ENCODE peak calls at places on chromosomes 16 and 17, in nine cellular contexts. N, C, J, A, T, O, B, Y and F are unnamed samples.

GRCh38 chr16:65469116-65469515 is 347.3 kb upstream of the CDH11 start:
- DNase-seq in N (no peak), C (no peak), J (no peak), A (no peak), T (no peak), O (no peak), B (no peak), Y (no peak), F (no peak)

GRCh38 chr17:35254107-35254802 is 11.4 kb downstream of the SLFN5 start:
- DNase-seq in N (peak), C (no peak), J (no peak), A (no peak), T (peak), O (peak), B (peak), Y (no peak), F (no peak)

GRCh38 chr17:36703860-36704266 is 102.5 kb downstream of the MRM1 start:
- DNase-seq in N (no peak), C (peak), J (peak), A (peak), T (no peak), O (no peak), B (no peak), Y (no peak), F (no peak)

GRCh38 chr16:81588326-81589081 is 143.9 kb downstream of the CMIP start:
- DNase-seq in N (no peak), C (no peak), J (no peak), A (no peak), T (no peak), O (no peak), B (no peak), Y (no peak), F (no peak)

GRCh38 chr16:3235856-3236669 is 1.1 kb upstream of the ZNF200 start:
- DNase-seq in N (no peak), C (no peak), J (peak), A (no peak), T (no peak), O (no peak), B (no peak), Y (peak), F (no peak)

GRCh38 chr17:348692-349425 is 3.7 kb downstream of the RPH3AL start:
- DNase-seq in N (no peak), C (no peak), J (no peak), A (no peak), T (no peak), O (no peak), B (no peak), Y (peak), F (no peak)

GRCh38 chr17:80773243-80773991 is 218.2 kb upstream of the CHMP6 start:
- DNase-seq in N (no peak), C (no peak), J (no peak), A (peak), T (no peak), O (no peak), B (no peak), Y (no peak), F (no peak)

GRCh38 chr16:22075043-22075757 is 17.1 kb upstream of the VWA3A start:
- DNase-seq in N (no peak), C (no peak), J (no peak), A (no peak), T (no peak), O (peak), B (no peak), Y (no peak), F (no peak)

GRCh38 chr16:27258241-27258734 is 10.3 kb downstream of the NSMCE1 start:
- DNase-seq in N (no peak), C (no peak), J (no peak), A (no peak), T (no peak), O (no peak), B (peak), Y (no peak), F (no peak)

GRCh38 chr17:1298616-1299015 is 19.2 kb downstream of the TRARG1 start:
- DNase-seq in N (no peak), C (peak), J (peak), A (peak), T (no peak), O (no peak), B (no peak), Y (no peak), F (no peak)

GRCh38 chr17:64507418-64507766 is 615 bp downstream of the CEP95 start:
- DNase-seq in N (no peak), C (no peak), J (no peak), A (peak), T (no peak), O (peak), B (no peak), Y (no peak), F (no peak)

GRCh38 chr16:88077328-88078108 is 126.3 kb downstream of the BANP start:
- DNase-seq in N (no peak), C (no peak), J (no peak), A (no peak), T (no peak), O (no peak), B (peak), Y (peak), F (no peak)

GRCh38 chr17:68591583-68591982 is 9.6 kb downstream of the FAM20A start:
- DNase-seq in N (no peak), C (no peak), J (no peak), A (no peak), T (no peak), O (no peak), B (no peak), Y (no peak), F (no peak)

GRCh38 chr17:11853321-11854151 is 143.7 kb downstream of the ZNF18 start:
- DNase-seq in N (no peak), C (no peak), J (no peak), A (no peak), T (no peak), O (no peak), B (no peak), Y (no peak), F (no peak)

GRCh38 chr17:36848008-36848902 is 89.0 kb upstream of the LHX1 start:
- DNase-seq in N (no peak), C (no peak), J (no peak), A (no peak), T (no peak), O (no peak), B (no peak), Y (no peak), F (no peak)

GRCh38 chr17:82414548-82415281 is 3.4 kb upstream of the HEXD start:
- DNase-seq in N (peak), C (peak), J (peak), A (peak), T (peak), O (peak), B (peak), Y (peak), F (no peak)

GRCh38 chr16:6453742-6454141 is 878.9 kb upstream of the RBFOX1 start:
- DNase-seq in N (no peak), C (no peak), J (no peak), A (no peak), T (no peak), O (no peak), B (no peak), Y (no peak), F (no peak)

GRCh38 chr17:40952675-40953074 is 14.1 kb downstream of the KRT39 start:
- DNase-seq in N (no peak), C (no peak), J (no peak), A (no peak), T (no peak), O (peak), B (no peak), Y (no peak), F (no peak)

GRCh38 chr17:61196302-61196704 is 203.3 kb upstream of the TBX2 start:
- DNase-seq in N (no peak), C (no peak), J (no peak), A (no peak), T (no peak), O (no peak), B (no peak), Y (no peak), F (no peak)

GRCh38 chr17:19713462-19713861 is 2.9 kb downstream of the SLC47A2 start:
- DNase-seq in N (no peak), C (no peak), J (no peak), A (peak), T (no peak), O (no peak), B (no peak), Y (no peak), F (no peak)

GRCh38 chr16:35525979-35526590 is 2066.7 kb downstream of the TP53TG3F start:
- DNase-seq in N (no peak), C (no peak), J (no peak), A (no peak), T (no peak), O (no peak), B (no peak), Y (no peak), F (no peak)

GRCh38 chr17:65268832-65269231 is 131.7 kb downstream of the RGS9 start:
- DNase-seq in N (no peak), C (no peak), J (no peak), A (no peak), T (no peak), O (peak), B (no peak), Y (no peak), F (no peak)

GRCh38 chr17:49315551-49315951 is 46.5 kb downstream of the ZNF652 start:
- DNase-seq in N (peak), C (peak), J (peak), A (peak), T (peak), O (peak), B (peak), Y (no peak), F (peak)

GRCh38 chr16:57725077-57725953 is 10.3 kb upstream of the KATNB1 start:
- DNase-seq in N (no peak), C (no peak), J (no peak), A (no peak), T (no peak), O (no peak), B (no peak), Y (no peak), F (no peak)

GRCh38 chr16:66475232-66475631 is 48.1 kb downstream of the BEAN1 start:
- DNase-seq in N (no peak), C (no peak), J (no peak), A (no peak), T (no peak), O (no peak), B (no peak), Y (no peak), F (no peak)

GRCh38 chr16:85754403-85754802 is 3.5 kb upstream of the C16orf74 start:
- DNase-seq in N (no peak), C (no peak), J (no peak), A (no peak), T (no peak), O (no peak), B (no peak), Y (no peak), F (no peak)

GRCh38 chr17:30326816-30327215 is 7.0 kb downstream of the TMIGD1 start:
- DNase-seq in N (no peak), C (no peak), J (no peak), A (no peak), T (no peak), O (no peak), B (no peak), Y (no peak), F (no peak)

GRCh38 chr17:60601443-60602384 is 1.7 kb downstream of the PPM1D start:
- DNase-seq in N (no peak), C (peak), J (peak), A (no peak), T (peak), O (peak), B (no peak), Y (no peak), F (no peak)

GRCh38 chr17:15106540-15106939 is 158.6 kb downstream of the PMP22 start:
- DNase-seq in N (no peak), C (no peak), J (no peak), A (no peak), T (peak), O (peak), B (no peak), Y (no peak), F (no peak)

GRCh38 chr16:70709961-70710360 is 24.1 kb upstream of the MTSS2 start:
- DNase-seq in N (no peak), C (no peak), J (no peak), A (no peak), T (no peak), O (no peak), B (no peak), Y (no peak), F (no peak)

GRCh38 chr16:11681526-11681925 is 13.3 kb downstream of the SNN start:
- DNase-seq in N (no peak), C (no peak), J (no peak), A (no peak), T (no peak), O (no peak), B (no peak), Y (no peak), F (no peak)

GRCh38 chr16:16890964-16891363 is 512.0 kb downstream of the NPIPA7 start:
- DNase-seq in N (no peak), C (no peak), J (no peak), A (no peak), T (peak), O (no peak), B (no peak), Y (no peak), F (no peak)

GRCh38 chr17:63439682-63440081 is 6.4 kb downstream of the CYB561 start:
- DNase-seq in N (no peak), C (no peak), J (no peak), A (no peak), T (no peak), O (peak), B (no peak), Y (no peak), F (no peak)

GRCh38 chr17:62965149-62965648 is 836 bp upstream of the TANC2 start:
- DNase-seq in N (no peak), C (no peak), J (no peak), A (no peak), T (no peak), O (no peak), B (no peak), Y (no peak), F (no peak)

DNA sequence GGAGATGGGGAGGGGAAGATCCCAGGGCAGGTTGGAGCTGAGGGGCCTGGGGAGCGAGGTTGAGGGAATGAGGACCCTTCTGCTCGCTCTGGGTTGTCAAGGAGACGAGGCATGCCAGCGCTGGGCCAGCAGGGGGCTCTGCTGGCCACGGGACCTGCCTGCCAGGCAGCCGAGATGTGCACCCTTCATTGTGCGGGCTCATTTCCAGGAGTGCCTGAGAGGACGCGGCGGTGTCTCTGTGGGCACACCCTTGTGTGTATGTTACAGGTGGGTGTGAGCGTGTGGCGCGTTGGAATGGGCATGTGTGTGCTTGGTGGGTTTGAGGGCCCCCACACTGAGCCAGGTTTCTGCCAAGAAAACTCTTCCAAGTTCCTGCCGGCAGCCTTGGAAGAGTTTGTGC is 15.9 kb downstream of the ARHGAP23 start:
- DNase-seq in N (no peak), C (peak), J (peak), A (peak), T (no peak), O (peak), B (peak), Y (peak), F (no peak)
- TF ChIP-seq CTCF in N (peak), C (peak), J (peak), A (peak), T (peak), O (peak), B (peak), Y (peak), F (peak)

DNA sequence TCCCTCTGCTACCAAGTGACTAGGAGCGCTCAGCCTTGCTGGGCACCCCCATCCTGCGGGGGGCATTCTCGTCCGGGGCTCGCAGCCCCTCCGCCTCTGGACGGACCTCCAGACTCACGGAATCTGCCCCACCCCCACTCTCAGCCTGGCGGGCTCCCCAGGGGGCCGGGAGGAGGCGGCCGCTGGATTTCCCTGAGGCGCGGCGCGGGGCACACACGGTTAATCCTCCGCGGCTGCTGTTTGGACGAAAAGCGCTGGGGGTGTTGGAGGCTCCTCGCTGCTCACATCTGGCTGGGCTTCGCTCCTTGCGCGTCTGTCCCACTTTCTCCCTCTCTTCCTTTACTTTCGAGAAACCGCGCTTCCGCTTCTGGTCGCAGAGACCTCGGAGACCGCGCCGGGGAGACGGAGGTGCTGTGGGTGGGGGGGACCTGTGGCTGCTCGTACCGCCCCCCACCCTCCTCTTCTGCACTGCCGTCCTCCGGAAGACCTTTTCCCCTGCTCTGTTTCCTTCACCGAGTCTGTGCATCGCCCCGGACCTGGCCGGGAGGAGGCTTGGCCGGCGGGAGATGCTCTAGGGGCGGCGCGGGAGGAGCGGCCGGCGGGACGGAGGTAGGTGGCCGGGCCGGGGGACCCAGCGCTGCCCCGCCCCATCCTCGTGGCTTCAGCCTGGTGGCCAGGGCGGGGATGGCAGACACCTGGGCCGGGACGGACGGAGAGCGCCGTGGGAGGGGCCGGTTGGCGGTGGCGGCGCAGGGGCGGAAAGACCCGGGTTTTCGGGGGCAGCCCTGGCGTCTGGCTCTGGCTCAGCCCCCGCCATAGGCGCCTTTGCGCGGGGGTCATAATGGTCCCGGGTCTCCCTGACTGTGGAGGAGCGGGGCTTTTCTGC is at the start of gene C1QTNF1:
- DNase-seq in N (no peak), C (peak), J (no peak), A (peak), T (no peak), O (no peak), B (no peak), Y (peak), F (no peak)
- TF ChIP-seq CTCF in N (peak), C (peak), J (peak), A (peak), T (peak), O (peak), B (peak), Y (no peak), F (peak)

GRCh38 chr16:72537684-72538083 is 365.7 kb upstream of the PMFBP1 start:
- DNase-seq in N (no peak), C (no peak), J (no peak), A (no peak), T (no peak), O (peak), B (no peak), Y (no peak), F (no peak)

GRCh38 chr16:72536673-72537435 is 364.9 kb upstream of the PMFBP1 start:
- DNase-seq in N (no peak), C (no peak), J (no peak), A (no peak), T (no peak), O (peak), B (no peak), Y (no peak), F (no peak)

GRCh38 chr16:72542103-72542502 is 370.1 kb upstream of the PMFBP1 start:
- DNase-seq in N (no peak), C (no peak), J (no peak), A (no peak), T (no peak), O (no peak), B (no peak), Y (no peak), F (no peak)
- TF ChIP-seq CTCF in N (no peak), C (no peak), J (no peak), A (no peak), T (no peak), O (no peak), B (no peak), Y (no peak), F (no peak)

GRCh38 chr17:33292184-33292980 is 713 bp downstream of the ASIC2 start:
- DNase-seq in N (no peak), C (peak), J (no peak), A (peak), T (no peak), O (no peak), B (no peak), Y (peak), F (no peak)
- TF ChIP-seq CTCF in N (no peak), C (peak), J (no peak), A (no peak), T (no peak), O (no peak), B (no peak), Y (no peak), F (no peak)

DNA sequence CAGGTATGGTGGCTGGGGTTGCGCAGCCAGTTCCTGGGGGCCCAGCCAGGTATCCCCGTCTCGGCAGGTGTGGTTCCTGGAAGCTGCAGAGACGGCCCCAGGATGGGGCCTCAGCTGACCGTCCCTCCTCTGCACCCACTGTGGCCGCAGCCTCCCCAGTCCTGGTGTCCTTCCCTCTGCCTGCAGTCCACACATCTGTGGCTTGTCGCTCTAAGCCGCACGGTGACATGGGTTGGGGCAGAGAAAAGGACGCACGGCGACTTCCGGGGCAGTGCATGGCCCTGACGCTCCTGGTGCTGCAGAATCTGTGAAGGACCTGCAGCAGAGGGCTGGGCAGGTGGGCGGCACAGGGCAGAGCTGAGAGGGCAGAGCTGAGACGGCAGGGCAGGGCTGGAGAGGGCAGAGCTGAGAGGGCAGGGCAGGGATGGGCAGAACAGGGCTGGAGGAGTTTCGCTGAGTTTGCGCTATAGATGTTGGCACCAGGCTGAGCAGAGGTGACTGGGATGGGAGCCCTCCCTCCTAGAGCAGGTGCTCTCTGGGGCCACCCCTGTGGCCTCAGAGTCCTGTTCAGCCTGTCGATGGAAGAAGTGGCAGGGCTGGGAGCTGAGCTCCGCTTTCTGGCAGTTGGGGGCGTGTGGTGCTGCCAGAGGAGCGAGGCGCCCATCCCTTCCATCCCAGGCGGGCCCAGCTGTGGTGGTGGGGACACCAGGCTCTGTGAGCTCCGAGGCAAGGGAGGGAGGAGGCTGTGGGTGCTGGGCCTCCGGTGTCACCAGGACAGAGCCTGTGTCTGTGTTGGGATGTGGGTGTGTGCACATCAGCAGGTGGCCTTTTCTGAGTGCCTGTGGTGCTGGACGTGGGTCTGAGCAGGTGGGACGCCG is 23.0 kb downstream of the TSC2 start:
- DNase-seq in N (no peak), C (no peak), J (no peak), A (no peak), T (no peak), O (no peak), B (no peak), Y (no peak), F (no peak)
- TF ChIP-seq CTCF in N (no peak), C (no peak), J (no peak), A (no peak), T (no peak), O (no peak), B (no peak), Y (no peak), F (no peak)

GRCh38 chr17:8221663-8222379 is 11.4 kb upstream of the AURKB start:
- DNase-seq in N (peak), C (peak), J (peak), A (peak), T (no peak), O (peak), B (peak), Y (peak), F (no peak)

GRCh38 chr17:8222630-8223355 is 12.4 kb upstream of the AURKB start:
- DNase-seq in N (peak), C (peak), J (peak), A (peak), T (peak), O (peak), B (peak), Y (peak), F (peak)

GRCh38 chr17:8222380-8222629 is 11.9 kb upstream of the AURKB start:
- DNase-seq in N (no peak), C (no peak), J (no peak), A (peak), T (peak), O (no peak), B (no peak), Y (no peak), F (no peak)

GRCh38 chr17:8223356-8224063 is 13.1 kb upstream of the AURKB start:
- DNase-seq in N (no peak), C (peak), J (no peak), A (peak), T (no peak), O (peak), B (peak), Y (peak), F (no peak)

GRCh38 chr17:8220783-8221662 is 10.6 kb upstream of the AURKB start:
- DNase-seq in N (peak), C (peak), J (peak), A (peak), T (peak), O (peak), B (peak), Y (peak), F (no peak)
- TF ChIP-seq CTCF in N (no peak), C (no peak), J (no peak), A (no peak), T (no peak), O (no peak), B (no peak), Y (no peak), F (no peak)

GRCh38 chr17:7711356-7711755 is 6.2 kb upstream of the DNAH2 start:
- DNase-seq in N (no peak), C (no peak), J (no peak), A (no peak), T (no peak), O (no peak), B (no peak), Y (no peak), F (no peak)
- TF ChIP-seq CTCF in N (no peak), C (peak), J (no peak), A (no peak), T (peak), O (peak), B (no peak), Y (no peak), F (no peak)